ENCODE peak calls at places on chromosome 13, in ten cellular contexts. X is Right ventricle myocardium superior; V is T follicular helper cell; N is NCI-H748 treated with DMSO at 0.1 percent for 48 hours; A is ELR; E is COR-L47; P is HFFc6; G is body of pancreas; B is stimulated activated naive B cell treated with anti-CD40 and anti-IgM and Interleukin-4, amounts not matched to agents 10 μg/mL and 1 μg/mL and 100 μg/mL, for 72 hours; Q is stimulated activated CD8-positive, alpha-beta memory T cell treated with anti-CD3 and anti-CD28 coated beads, Interleukin-15, amount 100 ng/mL, for 4 hours. H is an unnamed sample.

GRCh38 chr13:45828253-45828968 is 23.1 kb downstream of the SIAH3 start:
- DNase-seq in X (no peak), V (no peak), N (no peak), A (no peak), E (no peak), P (no peak), G (no peak), B (no peak), Q (no peak), H (no peak)

GRCh38 chr13:76884167-76884566 is 2.0 kb downstream of the KCTD12 start:
- DNase-seq in X (peak; percentile 44), V (no peak), N (peak; percentile 50), A (peak; percentile 49), E (no peak), P (no peak), G (no peak), B (no peak), Q (no peak), H (peak; percentile 68)

GRCh38 chr13:51910508-51910907 is 48.7 kb downstream of the CCDC70 start:
- DNase-seq in X (no peak), V (no peak), N (no peak), A (no peak), E (no peak), P (no peak), G (no peak), B (no peak), Q (no peak), H (no peak)

GRCh38 chr13:37640499-37640898 is 41.9 kb upstream of the POSTN start:
- DNase-seq in X (no peak), V (no peak), N (peak; percentile 51), A (peak; percentile 79), E (peak; percentile 21), P (peak; percentile 74), G (no peak), B (no peak), Q (no peak), H (peak; percentile 84)

GRCh38 chr13:113945857-113946408 is 27.9 kb downstream of the C13orf46 start:
- DNase-seq in X (no peak), V (no peak), N (no peak), A (no peak), E (no peak), P (no peak), G (no peak), B (no peak), Q (no peak), H (no peak)

GRCh38 chr13:33633701-33634525 is 184.0 kb upstream of the RFC3 start:
- DNase-seq in X (no peak), V (no peak), N (no peak), A (peak; percentile 38), E (no peak), P (peak; percentile 46), G (no peak), B (no peak), Q (no peak), H (peak; percentile 19)

GRCh38 chr13:46104868-46105267 is at the start of gene CPB2:
- DNase-seq in X (no peak), V (no peak), N (no peak), A (no peak), E (no peak), P (no peak), G (no peak), B (no peak), Q (no peak), H (no peak)

GRCh38 chr13:60788156-60788829 is 391.3 kb downstream of the TDRD3 start:
- DNase-seq in X (peak; percentile 54), V (no peak), N (no peak), A (no peak), E (no peak), P (no peak), G (no peak), B (no peak), Q (no peak), H (no peak)

GRCh38 chr13:62625214-62625613 is 1209.6 kb upstream of the PCDH20 start:
- DNase-seq in X (no peak), V (no peak), N (no peak), A (no peak), E (no peak), P (no peak), G (no peak), B (no peak), Q (no peak), H (no peak)